ENCODE peak calls at places on chromosomes 16 and 17, in nine cellular contexts. One of them, this sample, is unnamed.

GRCh38 chr17:76382305-76382802 is 2.1 kb upstream of the SPHK1 start:
- DNase-seq in activated T-helper 1 cell treated with Interleukin-2 at 50 U/mL for 16 hours: no peak
- DNase-seq in gastrocnemius medialis: no peak
- DNase-seq in lung: no peak
- DNase-seq in NCI-H1092: no peak
- DNase-seq in H1: peak; percentile 84
- DNase-seq in pancreas: peak; percentile 78
- DNase-seq in heart right ventricle: no peak
- DNase-seq in EL: peak; percentile 81
- DNase-seq in this sample: no peak

GRCh38 chr16:58435779-58436178 is 43.5 kb downstream of the GINS3 start:
- DNase-seq in activated T-helper 1 cell treated with Interleukin-2 at 50 U/mL for 16 hours: no peak
- DNase-seq in gastrocnemius medialis: no peak
- DNase-seq in lung: no peak
- DNase-seq in NCI-H1092: no peak
- DNase-seq in H1: no peak
- DNase-seq in pancreas: no peak
- DNase-seq in heart right ventricle: no peak
- DNase-seq in EL: no peak
- DNase-seq in this sample: no peak

GRCh38 chr16:21197621-21198020 is 13.8 kb downstream of the ZP2 start:
- DNase-seq in activated T-helper 1 cell treated with Interleukin-2 at 50 U/mL for 16 hours: no peak
- DNase-seq in gastrocnemius medialis: no peak
- DNase-seq in lung: no peak
- DNase-seq in NCI-H1092: no peak
- DNase-seq in H1: no peak
- DNase-seq in pancreas: no peak
- DNase-seq in heart right ventricle: no peak
- DNase-seq in EL: no peak
- DNase-seq in this sample: no peak

GRCh38 chr17:42509916-42510315 is 26.1 kb upstream of the NAGLU start:
- DNase-seq in activated T-helper 1 cell treated with Interleukin-2 at 50 U/mL for 16 hours: no peak
- DNase-seq in gastrocnemius medialis: no peak
- DNase-seq in lung: no peak
- DNase-seq in NCI-H1092: no peak
- DNase-seq in H1: no peak
- DNase-seq in pancreas: no peak
- DNase-seq in heart right ventricle: no peak
- DNase-seq in EL: no peak
- DNase-seq in this sample: no peak

GRCh38 chr16:61792194-61792904 is 243.9 kb downstream of the CDH8 start:
- DNase-seq in activated T-helper 1 cell treated with Interleukin-2 at 50 U/mL for 16 hours: no peak
- DNase-seq in gastrocnemius medialis: no peak
- DNase-seq in lung: no peak
- DNase-seq in NCI-H1092: no peak
- DNase-seq in H1: no peak
- DNase-seq in pancreas: no peak
- DNase-seq in heart right ventricle: no peak
- DNase-seq in EL: peak; percentile 94
- DNase-seq in this sample: no peak

GRCh38 chr17:75876190-75876937 is 2.0 kb downstream of the TRIM47 start:
- DNase-seq in activated T-helper 1 cell treated with Interleukin-2 at 50 U/mL for 16 hours: peak; percentile 73
- DNase-seq in gastrocnemius medialis: peak; percentile 44
- DNase-seq in lung: peak; percentile 74
- DNase-seq in NCI-H1092: no peak
- DNase-seq in H1: peak; percentile 73
- DNase-seq in pancreas: peak; percentile 74
- DNase-seq in heart right ventricle: no peak
- DNase-seq in EL: no peak
- DNase-seq in this sample: peak; percentile 96

GRCh38 chr16:29680180-29680598 is 1.2 kb downstream of the QPRT start:
- DNase-seq in activated T-helper 1 cell treated with Interleukin-2 at 50 U/mL for 16 hours: no peak
- DNase-seq in gastrocnemius medialis: no peak
- DNase-seq in lung: no peak
- DNase-seq in NCI-H1092: no peak
- DNase-seq in H1: no peak
- DNase-seq in pancreas: no peak
- DNase-seq in heart right ventricle: no peak
- DNase-seq in EL: no peak
- DNase-seq in this sample: no peak

GRCh38 chr17:80453126-80453979 is 23.1 kb downstream of the NPTX1 start:
- DNase-seq in activated T-helper 1 cell treated with Interleukin-2 at 50 U/mL for 16 hours: no peak
- DNase-seq in gastrocnemius medialis: no peak
- DNase-seq in lung: no peak
- DNase-seq in NCI-H1092: no peak
- DNase-seq in H1: no peak
- DNase-seq in pancreas: peak; percentile 65
- DNase-seq in heart right ventricle: no peak
- DNase-seq in EL: no peak
- DNase-seq in this sample: no peak

GRCh38 chr17:5582177-5582885 is 2.0 kb downstream of the NLRP1 start:
- DNase-seq in activated T-helper 1 cell treated with Interleukin-2 at 50 U/mL for 16 hours: no peak
- DNase-seq in gastrocnemius medialis: no peak
- DNase-seq in lung: no peak
- DNase-seq in NCI-H1092: no peak
- DNase-seq in H1: no peak
- DNase-seq in pancreas: no peak
- DNase-seq in heart right ventricle: no peak
- DNase-seq in EL: no peak
- DNase-seq in this sample: no peak

GRCh38 chr17:50206604-50207293 is 5.3 kb upstream of the COL1A1 start:
- DNase-seq in activated T-helper 1 cell treated with Interleukin-2 at 50 U/mL for 16 hours: no peak
- DNase-seq in gastrocnemius medialis: no peak
- DNase-seq in lung: no peak
- DNase-seq in NCI-H1092: no peak
- DNase-seq in H1: peak; percentile 83
- DNase-seq in pancreas: no peak
- DNase-seq in heart right ventricle: no peak
- DNase-seq in EL: peak; percentile 79
- DNase-seq in this sample: no peak

GRCh38 chr16:4653981-4654380 is 29.4 kb downstream of the MGRN1 start:
- DNase-seq in activated T-helper 1 cell treated with Interleukin-2 at 50 U/mL for 16 hours: no peak
- DNase-seq in gastrocnemius medialis: no peak
- DNase-seq in lung: peak; percentile 91
- DNase-seq in NCI-H1092: no peak
- DNase-seq in H1: no peak
- DNase-seq in pancreas: peak; percentile 88
- DNase-seq in heart right ventricle: no peak
- DNase-seq in EL: no peak
- DNase-seq in this sample: no peak

This sample was measured in OCI-LY7.